ENCODE peak calls at places on chromosome 10, in five cellular contexts. P, F, Q, H and S are unnamed samples.

GRCh38 chr10:80444124-80444523 is 10.0 kb upstream of the TSPAN14 start:
- DNase-seq in H (peak; percentile 26), P (no peak), F (no peak), Q (no peak), S (no peak)

GRCh38 chr10:133393401-133394063 is 425 bp upstream of the MTG1 start:
- DNase-seq in P (no peak), Q (no peak), F (no peak), H (no peak), S (no peak)

GRCh38 chr10:91185239-91185875 is 35.1 kb upstream of the PCGF5 start:
- DNase-seq in F (peak; percentile 8), H (no peak), P (peak; percentile 79), Q (peak; percentile 23), S (peak; percentile 24)

GRCh38 chr10:84375011-84375410 is 46.6 kb downstream of the CCSER2 start:
- DNase-seq in F (peak; percentile 57), H (peak; percentile 63), Q (peak; percentile 73), P (peak; percentile 65), S (peak; percentile 61)

GRCh38 chr10:72834183-72834825 is 59.2 kb upstream of the OIT3 start:
- DNase-seq in P (peak; percentile 83), H (peak; percentile 80), Q (peak; percentile 71), F (peak; percentile 48), S (peak; percentile 62)

GRCh38 chr10:96618648-96619047 is 31.8 kb upstream of the TM9SF3 start:
- DNase-seq in F (no peak), Q (no peak), P (peak; percentile 44), H (no peak), S (no peak)

GRCh38 chr10:52566471-52567246 is 205.9 kb downstream of the MBL2 start:
- DNase-seq in P (peak; percentile 83), H (peak; percentile 48), Q (peak; percentile 41), F (peak; percentile 35), S (peak; percentile 60)

GRCh38 chr10:73746721-73747120 is 2.5 kb downstream of the SEC24C start:
- DNase-seq in F (no peak), Q (no peak), H (no peak), P (no peak), S (no peak)

GRCh38 chr10:71779641-71780040 is 6.3 kb upstream of the VSIR start:
- DNase-seq in P (no peak), Q (no peak), F (no peak), H (no peak), S (no peak)

GRCh38 chr10:47419421-47419820 is 35.3 kb upstream of the ZNF488 start:
- DNase-seq in Q (no peak), P (no peak), F (no peak), H (no peak), S (no peak)

GRCh38 chr10:102452672-102453340 is 1.5 kb upstream of the C10orf95 start:
- DNase-seq in P (peak; percentile 88), Q (peak; percentile 48), F (peak; percentile 69), H (no peak), S (peak; percentile 8)

GRCh38 chr10:32477499-32477898 is 31.6 kb downstream of the CCDC7 start:
- DNase-seq in F (no peak), Q (no peak), P (no peak), H (no peak), S (no peak)

GRCh38 chr10:30887839-30888238 is 143.8 kb downstream of the ZNF438 start:
- DNase-seq in P (no peak), H (no peak), F (no peak), Q (no peak), S (no peak)

GRCh38 chr10:88921194-88921593 is 31.4 kb downstream of the ACTA2 start:
- DNase-seq in F (no peak), P (peak; percentile 49), Q (no peak), H (no peak), S (no peak)

GRCh38 chr10:110504111-110504735 is 6.5 kb downstream of the DUSP5 start:
- DNase-seq in P (peak; percentile 88), Q (no peak), F (no peak), H (no peak), S (no peak)

GRCh38 chr10:33520223-33520622 is 185.8 kb upstream of the NRP1 start:
- DNase-seq in Q (no peak), F (no peak), H (no peak), P (peak; percentile 20), S (no peak)

GRCh38 chr10:125460326-125460725 is 222.6 kb downstream of the TEX36 start:
- DNase-seq in P (no peak), Q (no peak), H (no peak), F (no peak), S (no peak)

GRCh38 chr10:84521468-84521867 is 193.1 kb downstream of the CCSER2 start:
- DNase-seq in Q (no peak), F (no peak), H (no peak), P (no peak), S (no peak)

GRCh38 chr10:124522903-124523260 is 61.3 kb downstream of the LHPP start:
- DNase-seq in H (no peak), P (no peak), F (no peak), Q (peak; percentile 54), S (no peak)

GRCh38 chr10:3563298-3563697 is 221.7 kb downstream of the KLF6 start:
- DNase-seq in Q (no peak), P (no peak), F (no peak), H (no peak), S (no peak)

GRCh38 chr10:30384791-30385201 is 35.7 kb upstream of the MTPAP start:
- DNase-seq in F (peak; percentile 48), H (peak; percentile 93), P (peak; percentile 67), Q (peak; percentile 51), S (peak; percentile 44)

GRCh38 chr10:104109908-104110662 is 11.9 kb upstream of the SFR1 start:
- DNase-seq in Q (peak; percentile 26), F (peak; percentile 90), P (peak; percentile 88), H (no peak), S (no peak)

GRCh38 chr10:111319866-111320265 is 243.0 kb downstream of the ADRA2A start:
- DNase-seq in H (no peak), F (no peak), P (peak; percentile 17), Q (no peak), S (no peak)

GRCh38 chr10:33661580-33662269 is 327.3 kb upstream of the NRP1 start:
- DNase-seq in F (no peak), H (no peak), P (peak; percentile 94), Q (peak; percentile 9), S (peak; percentile 90)

GRCh38 chr10:22491480-22491879 is 146.2 kb downstream of the SPAG6 start:
- DNase-seq in Q (no peak), H (no peak), P (no peak), F (no peak), S (no peak)

GRCh38 chr10:97673736-97674525 is 13.1 kb downstream of the AVPI1 start:
- DNase-seq in Q (no peak), P (peak; percentile 78), H (no peak), F (no peak), S (peak; percentile 56)

GRCh38 chr10:93149761-93150160 is 76.1 kb downstream of the CYP26A1 start:
- DNase-seq in H (no peak), Q (no peak), F (no peak), P (peak; percentile 47), S (no peak)

GRCh38 chr10:15168296-15168780 is at the start of gene NMT2:
- DNase-seq in F (peak; percentile 68), P (no peak), H (no peak), Q (no peak), S (peak; percentile 62)

GRCh38 chr10:68099736-68100135 is 9.6 kb upstream of the MYPN start:
- DNase-seq in F (no peak), Q (no peak), H (no peak), P (peak; percentile 95), S (no peak)

GRCh38 chr10:3992374-3993178 is 207.6 kb upstream of the KLF6 start:
- DNase-seq in Q (no peak), P (no peak), F (no peak), H (no peak), S (no peak)

GRCh38 chr10:13917791-13918190 is 331.0 kb downstream of the PRPF18 start:
- DNase-seq in P (no peak), F (no peak), Q (no peak), H (no peak), S (no peak)

GRCh38 chr10:13912111-13912510 is 325.3 kb downstream of the PRPF18 start:
- DNase-seq in P (no peak), Q (no peak), H (no peak), F (no peak), S (no peak)

GRCh38 chr10:13916384-13916947 is 329.7 kb downstream of the PRPF18 start:
- DNase-seq in F (no peak), H (no peak), Q (no peak), P (no peak), S (no peak)

GRCh38 chr10:13913890-13914289 is 327.1 kb downstream of the PRPF18 start:
- DNase-seq in H (no peak), P (no peak), Q (no peak), F (no peak), S (no peak)

GRCh38 chr10:13915710-13916109 is 328.9 kb downstream of the PRPF18 start:
- DNase-seq in H (no peak), Q (no peak), P (no peak), F (no peak), S (no peak)
- H3K9me2 ChIP-seq in H (no peaks in the 10 kb centered on the region), Q (no peaks in the 10 kb centered on the region), P (no peaks in the 10 kb centered on the region), F (no peaks in the 10 kb centered on the region), S (no peaks in the 10 kb centered on the region)

GRCh38 chr10:70192325-70192966 is 22.1 kb upstream of the SAR1A start:
- DNase-seq in H (no peak), F (no peak), P (peak; percentile 76), Q (no peak), S (no peak)

GRCh38 chr10:70191906-70192305 is 21.6 kb upstream of the SAR1A start:
- DNase-seq in P (peak; percentile 94), F (no peak), H (no peak), Q (no peak), S (no peak)

GRCh38 chr10:70190102-70190501 is 19.8 kb upstream of the SAR1A start:
- DNase-seq in H (no peak), F (no peak), Q (no peak), P (no peak), S (no peak)

GRCh38 chr10:70190581-70190980 is 20.3 kb upstream of the SAR1A start:
- DNase-seq in Q (no peak), F (no peak), P (peak; percentile 57), H (no peak), S (no peak)

DNA sequence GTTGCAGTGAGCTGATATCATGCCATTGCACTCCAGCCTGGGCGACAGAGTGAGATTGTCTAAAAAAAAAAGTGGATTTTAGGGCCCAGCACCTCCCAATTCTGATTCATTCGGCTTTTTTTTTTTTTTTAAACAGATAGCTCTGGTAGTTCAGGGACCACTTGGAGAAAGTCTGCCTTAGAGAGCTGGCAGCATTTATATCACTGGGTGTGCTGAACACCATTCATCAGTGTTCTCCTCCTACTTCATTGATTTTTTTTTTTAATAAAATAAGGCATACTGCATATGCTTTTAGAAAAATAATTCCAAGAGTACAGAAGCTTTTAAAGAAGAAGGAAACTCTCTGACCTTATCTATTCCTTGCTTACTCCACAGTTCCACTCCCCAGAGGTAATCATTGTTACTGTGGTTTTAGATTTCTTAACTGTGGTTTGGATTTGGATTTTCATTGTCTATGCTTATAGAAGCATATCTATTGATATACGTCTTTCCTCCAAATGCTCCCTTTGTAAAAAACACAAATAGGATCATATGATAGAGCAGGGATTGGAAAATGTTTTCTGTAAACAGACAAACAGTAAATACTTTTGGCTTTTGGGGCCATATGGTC is 21.0 kb upstream of the SAR1A start:
- DNase-seq in Q (no peak), P (peak; percentile 49), F (no peak), H (no peak), S (peak; percentile 54)
- H3K4me3 ChIP-seq in Q (no peak overlapping the region), P (peak overlapping the region; percentile 28), F (no peak overlapping the region), H (no peak overlapping the region), S (no peak overlapping the region)

GRCh38 chr10:117980755-117981525 is 65.8 kb downstream of the RAB11FIP2 start:
- DNase-seq in Q (no peak), F (no peak), P (no peak), H (no peak), S (no peak)
- H3K9me2 ChIP-seq in Q (no peaks in the 10 kb centered on the region), F (no peaks in the 10 kb centered on the region), P (no peaks in the 10 kb centered on the region), H (no peaks in the 10 kb centered on the region), S (no peaks in the 10 kb centered on the region)

GRCh38 chr10:50604823-50605222 is 18.9 kb downstream of the SGMS1 start:
- DNase-seq in H (no peak), F (no peak), P (peak; percentile 55), Q (no peak), S (no peak)
- H3K4me3 ChIP-seq in H (no peak overlapping the region), F (no peak overlapping the region), P (peak overlapping the region; percentile 36), Q (no peak overlapping the region), S (no peak overlapping the region)